ENCODE peak calls at places on chromosome 13, in eight cellular contexts. One of them, this sample, is unnamed.

GRCh38 chr13:95641291-95641811 is 3.2 kb downstream of the DZIP1 start:
- DNase-seq in A549: peak
- DNase-seq in brain microvascular endothelial cell: no peak
- DNase-seq in mammary epithelial cell: no peak
- DNase-seq in cardiac fibroblast: peak
- DNase-seq in spleen: no peak
- DNase-seq in fibroblast of pulmonary artery: peak
- DNase-seq in fibroblast of the aortic adventitia: no peak
- DNase-seq in this sample: peak

GRCh38 chr13:78241278-78241919 is 322.8 kb upstream of the EDNRB start:
- DNase-seq in A549: peak
- DNase-seq in brain microvascular endothelial cell: peak
- DNase-seq in mammary epithelial cell: no peak
- DNase-seq in cardiac fibroblast: peak
- DNase-seq in spleen: no peak
- DNase-seq in fibroblast of pulmonary artery: peak
- DNase-seq in fibroblast of the aortic adventitia: peak
- DNase-seq in this sample: peak

GRCh38 chr13:94198666-94199065 is 280.8 kb downstream of the DCT start:
- DNase-seq in A549: no peak
- DNase-seq in brain microvascular endothelial cell: peak
- DNase-seq in mammary epithelial cell: no peak
- DNase-seq in cardiac fibroblast: peak
- DNase-seq in spleen: no peak
- DNase-seq in fibroblast of pulmonary artery: peak
- DNase-seq in fibroblast of the aortic adventitia: no peak
- DNase-seq in this sample: peak

GRCh38 chr13:46663644-46664043 is 110.7 kb downstream of the LRCH1 start:
- DNase-seq in A549: no peak
- DNase-seq in brain microvascular endothelial cell: no peak
- DNase-seq in mammary epithelial cell: no peak
- DNase-seq in cardiac fibroblast: no peak
- DNase-seq in spleen: no peak
- DNase-seq in fibroblast of pulmonary artery: no peak
- DNase-seq in fibroblast of the aortic adventitia: no peak
- DNase-seq in this sample: no peak

GRCh38 chr13:102097708-102098107 is 304.1 kb downstream of the FGF14 start:
- DNase-seq in A549: no peak
- DNase-seq in brain microvascular endothelial cell: no peak
- DNase-seq in mammary epithelial cell: no peak
- DNase-seq in cardiac fibroblast: no peak
- DNase-seq in spleen: no peak
- DNase-seq in fibroblast of pulmonary artery: no peak
- DNase-seq in fibroblast of the aortic adventitia: no peak
- DNase-seq in this sample: no peak

GRCh38 chr13:48573213-48573612 is 40.3 kb upstream of the RCBTB2 start:
- DNase-seq in A549: no peak
- DNase-seq in brain microvascular endothelial cell: no peak
- DNase-seq in mammary epithelial cell: no peak
- DNase-seq in cardiac fibroblast: peak
- DNase-seq in spleen: no peak
- DNase-seq in fibroblast of pulmonary artery: peak
- DNase-seq in fibroblast of the aortic adventitia: no peak
- DNase-seq in this sample: no peak

GRCh38 chr13:48542581-48543341 is 9.9 kb upstream of the RCBTB2 start:
- DNase-seq in A549: no peak
- DNase-seq in brain microvascular endothelial cell: peak
- DNase-seq in mammary epithelial cell: no peak
- DNase-seq in cardiac fibroblast: peak
- DNase-seq in spleen: no peak
- DNase-seq in fibroblast of pulmonary artery: peak
- DNase-seq in fibroblast of the aortic adventitia: no peak
- DNase-seq in this sample: no peak

GRCh38 chr13:92948034-92948433 is 278.6 kb upstream of the GPC6 start:
- DNase-seq in A549: no peak
- DNase-seq in brain microvascular endothelial cell: no peak
- DNase-seq in mammary epithelial cell: no peak
- DNase-seq in cardiac fibroblast: no peak
- DNase-seq in spleen: no peak
- DNase-seq in fibroblast of pulmonary artery: no peak
- DNase-seq in fibroblast of the aortic adventitia: no peak
- DNase-seq in this sample: no peak

GRCh38 chr13:51009597-51009996 is 100.0 kb downstream of the RNASEH2B start:
- DNase-seq in A549: no peak
- DNase-seq in brain microvascular endothelial cell: no peak
- DNase-seq in mammary epithelial cell: no peak
- DNase-seq in cardiac fibroblast: no peak
- DNase-seq in spleen: no peak
- DNase-seq in fibroblast of pulmonary artery: no peak
- DNase-seq in fibroblast of the aortic adventitia: no peak
- DNase-seq in this sample: no peak
- TF ChIP-seq CTCF in A549: no peak
- TF ChIP-seq CTCF in brain microvascular endothelial cell: no peak
- TF ChIP-seq CTCF in mammary epithelial cell: no peak
- TF ChIP-seq CTCF in cardiac fibroblast: no peak
- TF ChIP-seq CTCF in spleen: no peak
- TF ChIP-seq CTCF in fibroblast of pulmonary artery: no peak
- TF ChIP-seq CTCF in fibroblast of the aortic adventitia: no peak
- TF ChIP-seq CTCF in this sample: no peak

GRCh38 chr13:113969973-113970611 is 3.8 kb downstream of the C13orf46 start:
- DNase-seq in A549: no peak
- DNase-seq in brain microvascular endothelial cell: no peak
- DNase-seq in mammary epithelial cell: peak
- DNase-seq in cardiac fibroblast: no peak
- DNase-seq in spleen: peak
- DNase-seq in fibroblast of pulmonary artery: no peak
- DNase-seq in fibroblast of the aortic adventitia: no peak
- DNase-seq in this sample: no peak
- H3K4me3 ChIP-seq in A549: no peak
- H3K4me3 ChIP-seq in brain microvascular endothelial cell: no peak
- H3K4me3 ChIP-seq in mammary epithelial cell: peak
- H3K4me3 ChIP-seq in cardiac fibroblast: no peak
- H3K4me3 ChIP-seq in spleen: no peak
- H3K4me3 ChIP-seq in fibroblast of pulmonary artery: no peak
- H3K4me3 ChIP-seq in fibroblast of the aortic adventitia: no peak
- H3K4me3 ChIP-seq in this sample: no peak

GRCh38 chr13:84867246-84867645 is 932.0 kb downstream of the SLITRK6 start:
- DNase-seq in A549: peak
- DNase-seq in brain microvascular endothelial cell: no peak
- DNase-seq in mammary epithelial cell: peak
- DNase-seq in cardiac fibroblast: no peak
- DNase-seq in spleen: no peak
- DNase-seq in fibroblast of pulmonary artery: no peak
- DNase-seq in fibroblast of the aortic adventitia: no peak
- DNase-seq in this sample: no peak

GRCh38 chr13:84873951-84874350 is 925.3 kb downstream of the SLITRK6 start:
- DNase-seq in A549: no peak
- DNase-seq in brain microvascular endothelial cell: no peak
- DNase-seq in mammary epithelial cell: no peak
- DNase-seq in cardiac fibroblast: no peak
- DNase-seq in spleen: no peak
- DNase-seq in fibroblast of pulmonary artery: no peak
- DNase-seq in fibroblast of the aortic adventitia: no peak
- DNase-seq in this sample: no peak

GRCh38 chr13:84864341-84864740 is 934.9 kb downstream of the SLITRK6 start:
- DNase-seq in A549: no peak
- DNase-seq in brain microvascular endothelial cell: no peak
- DNase-seq in mammary epithelial cell: no peak
- DNase-seq in cardiac fibroblast: no peak
- DNase-seq in spleen: no peak
- DNase-seq in fibroblast of pulmonary artery: no peak
- DNase-seq in fibroblast of the aortic adventitia: no peak
- DNase-seq in this sample: no peak

GRCh38 chr13:84870190-84870589 is 929.0 kb downstream of the SLITRK6 start:
- DNase-seq in A549: peak
- DNase-seq in brain microvascular endothelial cell: no peak
- DNase-seq in mammary epithelial cell: no peak
- DNase-seq in cardiac fibroblast: no peak
- DNase-seq in spleen: no peak
- DNase-seq in fibroblast of pulmonary artery: no peak
- DNase-seq in fibroblast of the aortic adventitia: no peak
- DNase-seq in this sample: no peak
- TF ChIP-seq CTCF in A549: no peak
- TF ChIP-seq CTCF in brain microvascular endothelial cell: peak
- TF ChIP-seq CTCF in mammary epithelial cell: no peak
- TF ChIP-seq CTCF in cardiac fibroblast: no peak
- TF ChIP-seq CTCF in spleen: no peak
- TF ChIP-seq CTCF in fibroblast of pulmonary artery: peak
- TF ChIP-seq CTCF in fibroblast of the aortic adventitia: no peak
- TF ChIP-seq CTCF in this sample: peak

GRCh38 chr13:50123515-50123861 is 108.2 kb downstream of the KCNRG start:
- DNase-seq in A549: no peak
- DNase-seq in brain microvascular endothelial cell: no peak
- DNase-seq in mammary epithelial cell: no peak
- DNase-seq in cardiac fibroblast: no peak
- DNase-seq in spleen: no peak
- DNase-seq in fibroblast of pulmonary artery: no peak
- DNase-seq in fibroblast of the aortic adventitia: no peak
- DNase-seq in this sample: no peak

GRCh38 chr13:50123862-50124535 is 108.8 kb downstream of the KCNRG start:
- DNase-seq in A549: peak
- DNase-seq in brain microvascular endothelial cell: peak
- DNase-seq in mammary epithelial cell: peak
- DNase-seq in cardiac fibroblast: peak
- DNase-seq in spleen: no peak
- DNase-seq in fibroblast of pulmonary artery: peak
- DNase-seq in fibroblast of the aortic adventitia: peak
- DNase-seq in this sample: peak

GRCh38 chr13:50122465-50122864 is 107.2 kb downstream of the KCNRG start:
- DNase-seq in A549: no peak
- DNase-seq in brain microvascular endothelial cell: no peak
- DNase-seq in mammary epithelial cell: no peak
- DNase-seq in cardiac fibroblast: no peak
- DNase-seq in spleen: no peak
- DNase-seq in fibroblast of pulmonary artery: no peak
- DNase-seq in fibroblast of the aortic adventitia: no peak
- DNase-seq in this sample: no peak

GRCh38 chr13:50124536-50125305 is 109.5 kb downstream of the KCNRG start:
- DNase-seq in A549: peak
- DNase-seq in brain microvascular endothelial cell: no peak
- DNase-seq in mammary epithelial cell: peak
- DNase-seq in cardiac fibroblast: peak
- DNase-seq in spleen: peak
- DNase-seq in fibroblast of pulmonary artery: peak
- DNase-seq in fibroblast of the aortic adventitia: peak
- DNase-seq in this sample: peak

GRCh38 chr13:50123002-50123401 is 107.8 kb downstream of the KCNRG start:
- DNase-seq in A549: no peak
- DNase-seq in brain microvascular endothelial cell: no peak
- DNase-seq in mammary epithelial cell: no peak
- DNase-seq in cardiac fibroblast: no peak
- DNase-seq in spleen: no peak
- DNase-seq in fibroblast of pulmonary artery: no peak
- DNase-seq in fibroblast of the aortic adventitia: no peak
- DNase-seq in this sample: no peak
- H3K4me3 ChIP-seq in A549: no peak
- H3K4me3 ChIP-seq in brain microvascular endothelial cell: no peak
- H3K4me3 ChIP-seq in mammary epithelial cell: no peak
- H3K4me3 ChIP-seq in cardiac fibroblast: no peak
- H3K4me3 ChIP-seq in spleen: no peak
- H3K4me3 ChIP-seq in fibroblast of pulmonary artery: peak
- H3K4me3 ChIP-seq in fibroblast of the aortic adventitia: peak
- H3K4me3 ChIP-seq in this sample: peak

GRCh38 chr13:80030491-80030890 is 310.4 kb downstream of the SPRY2 start:
- DNase-seq in A549: peak
- DNase-seq in brain microvascular endothelial cell: no peak
- DNase-seq in mammary epithelial cell: peak
- DNase-seq in cardiac fibroblast: peak
- DNase-seq in spleen: no peak
- DNase-seq in fibroblast of pulmonary artery: peak
- DNase-seq in fibroblast of the aortic adventitia: no peak
- DNase-seq in this sample: no peak
- TF ChIP-seq CTCF in A549: peak
- TF ChIP-seq CTCF in brain microvascular endothelial cell: peak
- TF ChIP-seq CTCF in mammary epithelial cell: peak
- TF ChIP-seq CTCF in cardiac fibroblast: peak
- TF ChIP-seq CTCF in spleen: no peak
- TF ChIP-seq CTCF in fibroblast of pulmonary artery: peak
- TF ChIP-seq CTCF in fibroblast of the aortic adventitia: no peak
- TF ChIP-seq CTCF in this sample: peak